ENCODE peak calls at places on chromosomes 11 and 22, in six cellular contexts. One of them, this sample, is unnamed.
A peak's percentile ranks its signal among the peaks of the same experiment; 100 is the strongest.

GRCh38 chr22:36619797-36620390 is 83.7 kb downstream of the CACNG2 start:
- DNase-seq in mesothelial cell of epicardium: no peak
- DNase-seq in lower lobe of right lung: no peak
- DNase-seq in WTC11: no peak
- DNase-seq in transverse colon: no peak
- DNase-seq in upper lobe of right lung: no peak
- DNase-seq in this sample: no peak

GRCh38 chr11:110173775-110174644 is 80.8 kb downstream of the ZC3H12C start:
- DNase-seq in mesothelial cell of epicardium: peak; percentile 81
- DNase-seq in lower lobe of right lung: peak; percentile 78
- DNase-seq in WTC11: peak; percentile 85
- DNase-seq in transverse colon: peak; percentile 79
- DNase-seq in upper lobe of right lung: peak; percentile 83
- DNase-seq in this sample: peak; percentile 74

GRCh38 chr22:48358886-48359612 is 1468.6 kb downstream of the BRD1 start:
- DNase-seq in mesothelial cell of epicardium: no peak
- DNase-seq in lower lobe of right lung: no peak
- DNase-seq in WTC11: no peak
- DNase-seq in transverse colon: no peak
- DNase-seq in upper lobe of right lung: peak; percentile 56
- DNase-seq in this sample: no peak

GRCh38 chr11:2793781-2794418 is 91.7 kb downstream of the CDKN1C start:
- DNase-seq in mesothelial cell of epicardium: no peak
- DNase-seq in lower lobe of right lung: peak; percentile 18
- DNase-seq in WTC11: peak; percentile 5
- DNase-seq in transverse colon: peak; percentile 6
- DNase-seq in upper lobe of right lung: peak; percentile 59
- DNase-seq in this sample: no peak

GRCh38 chr11:111838054-111838453 is 33.3 kb downstream of the ALG9 start:
- DNase-seq in mesothelial cell of epicardium: no peak
- DNase-seq in lower lobe of right lung: no peak
- DNase-seq in WTC11: no peak
- DNase-seq in transverse colon: no peak
- DNase-seq in upper lobe of right lung: no peak
- DNase-seq in this sample: no peak

GRCh38 chr22:31064369-31064768 is 16.7 kb upstream of the SMTN start:
- DNase-seq in mesothelial cell of epicardium: no peak
- DNase-seq in lower lobe of right lung: no peak
- DNase-seq in WTC11: no peak
- DNase-seq in transverse colon: no peak
- DNase-seq in upper lobe of right lung: no peak
- DNase-seq in this sample: no peak

GRCh38 chr11:74662487-74663103 is 68.6 kb downstream of the CHRDL2 start:
- DNase-seq in mesothelial cell of epicardium: no peak
- DNase-seq in lower lobe of right lung: no peak
- DNase-seq in WTC11: no peak
- DNase-seq in transverse colon: no peak
- DNase-seq in upper lobe of right lung: no peak
- DNase-seq in this sample: no peak

GRCh38 chr22:45890351-45890635 is 86.7 kb downstream of the WNT7B start:
- DNase-seq in mesothelial cell of epicardium: no peak
- DNase-seq in lower lobe of right lung: no peak
- DNase-seq in WTC11: no peak
- DNase-seq in transverse colon: no peak
- DNase-seq in upper lobe of right lung: no peak
- DNase-seq in this sample: no peak

GRCh38 chr11:130146797-130147196 is 12.8 kb upstream of the ST14 start:
- DNase-seq in mesothelial cell of epicardium: no peak
- DNase-seq in lower lobe of right lung: no peak
- DNase-seq in WTC11: no peak
- DNase-seq in transverse colon: peak; percentile 43
- DNase-seq in upper lobe of right lung: no peak
- DNase-seq in this sample: no peak

GRCh38 chr11:69939551-69940245 is 120.5 kb upstream of the FGF3 start:
- DNase-seq in mesothelial cell of epicardium: no peak
- DNase-seq in lower lobe of right lung: peak; percentile 64
- DNase-seq in WTC11: peak; percentile 10
- DNase-seq in transverse colon: no peak
- DNase-seq in upper lobe of right lung: peak; percentile 68
- DNase-seq in this sample: no peak

GRCh38 chr11:224424-224823 is 11.7 kb downstream of the SIRT3 start:
- DNase-seq in mesothelial cell of epicardium: no peak
- DNase-seq in lower lobe of right lung: no peak
- DNase-seq in WTC11: no peak
- DNase-seq in transverse colon: no peak
- DNase-seq in upper lobe of right lung: no peak
- DNase-seq in this sample: no peak

GRCh38 chr11:85680897-85681296 is 5.1 kb downstream of the CCDC89 start:
- DNase-seq in mesothelial cell of epicardium: no peak
- DNase-seq in lower lobe of right lung: no peak
- DNase-seq in WTC11: no peak
- DNase-seq in transverse colon: no peak
- DNase-seq in upper lobe of right lung: no peak
- DNase-seq in this sample: no peak

GRCh38 chr11:94283678-94284077 is 20.7 kb upstream of the IZUMO1R start:
- DNase-seq in mesothelial cell of epicardium: no peak
- DNase-seq in lower lobe of right lung: no peak
- DNase-seq in WTC11: no peak
- DNase-seq in transverse colon: no peak
- DNase-seq in upper lobe of right lung: no peak
- DNase-seq in this sample: no peak

GRCh38 chr11:12420706-12421105 is 43.3 kb downstream of the PARVA start:
- DNase-seq in mesothelial cell of epicardium: no peak
- DNase-seq in lower lobe of right lung: no peak
- DNase-seq in WTC11: no peak
- DNase-seq in transverse colon: no peak
- DNase-seq in upper lobe of right lung: no peak
- DNase-seq in this sample: no peak

GRCh38 chr11:122754553-122755322 is 83.6 kb upstream of the CRTAM start:
- DNase-seq in mesothelial cell of epicardium: no peak
- DNase-seq in lower lobe of right lung: no peak
- DNase-seq in WTC11: peak; percentile 30
- DNase-seq in transverse colon: peak; percentile 11
- DNase-seq in upper lobe of right lung: no peak
- DNase-seq in this sample: no peak
- TF ChIP-seq CTCF in mesothelial cell of epicardium: peak; percentile 44
- TF ChIP-seq CTCF in lower lobe of right lung: peak; percentile 39
- TF ChIP-seq CTCF in WTC11: peak; percentile 38
- TF ChIP-seq CTCF in transverse colon: peak; percentile 29
- TF ChIP-seq CTCF in upper lobe of right lung: peak; percentile 30
- TF ChIP-seq CTCF in this sample: no peak

DNA sequence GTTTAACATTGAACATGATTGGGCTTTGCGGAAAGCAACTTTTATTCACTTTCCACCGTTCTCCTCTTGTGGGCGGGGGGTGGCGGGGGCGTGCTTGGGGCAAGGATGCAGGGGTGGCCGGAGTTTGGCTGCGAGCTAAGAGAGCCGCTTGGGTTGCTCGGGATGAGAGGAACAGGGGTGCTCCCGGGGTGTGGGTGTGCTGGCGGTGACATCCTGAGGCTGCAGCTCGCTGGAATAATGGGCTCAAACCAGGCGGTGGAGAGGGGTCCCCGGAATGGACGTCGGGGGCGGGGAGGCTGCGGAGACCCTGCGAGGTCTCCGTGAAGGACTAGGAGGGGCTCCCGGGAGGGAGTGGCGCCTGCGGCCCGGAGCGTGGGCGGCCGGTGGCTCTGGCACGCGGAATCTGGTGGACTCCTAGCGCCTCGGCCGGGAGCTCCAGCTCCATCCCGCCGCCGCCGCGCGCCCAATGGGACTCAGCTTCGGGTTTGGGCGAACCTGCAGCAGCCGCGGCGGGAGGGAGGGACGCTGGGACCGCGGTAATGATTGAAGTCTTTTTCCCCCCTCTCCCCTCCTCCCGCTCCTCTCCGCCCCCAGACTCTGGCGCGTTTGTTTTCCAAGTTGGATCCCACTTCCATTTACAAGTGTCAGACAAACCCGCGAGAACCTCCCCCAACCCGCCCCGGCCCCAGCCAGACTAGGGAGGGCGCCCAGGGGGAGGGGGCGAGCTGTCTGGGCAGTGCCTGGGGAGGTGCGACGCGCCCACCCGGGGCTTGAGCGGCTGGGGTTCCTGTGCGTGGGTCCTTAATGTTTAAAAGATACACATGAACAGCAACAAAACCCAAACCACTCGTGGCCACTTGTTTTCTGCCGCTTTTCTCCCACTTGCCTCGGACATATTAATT is 2.0 kb downstream of the FAT3 start:
- DNase-seq in mesothelial cell of epicardium: peak; percentile 71
- DNase-seq in lower lobe of right lung: no peak
- DNase-seq in WTC11: peak; percentile 79
- DNase-seq in transverse colon: no peak
- DNase-seq in upper lobe of right lung: no peak
- DNase-seq in this sample: no peak
- TF ChIP-seq CTCF in mesothelial cell of epicardium: no peak
- TF ChIP-seq CTCF in lower lobe of right lung: no peak
- TF ChIP-seq CTCF in WTC11: no peak
- TF ChIP-seq CTCF in transverse colon: no peak
- TF ChIP-seq CTCF in upper lobe of right lung: no peak
- TF ChIP-seq CTCF in this sample: no peak

DNA sequence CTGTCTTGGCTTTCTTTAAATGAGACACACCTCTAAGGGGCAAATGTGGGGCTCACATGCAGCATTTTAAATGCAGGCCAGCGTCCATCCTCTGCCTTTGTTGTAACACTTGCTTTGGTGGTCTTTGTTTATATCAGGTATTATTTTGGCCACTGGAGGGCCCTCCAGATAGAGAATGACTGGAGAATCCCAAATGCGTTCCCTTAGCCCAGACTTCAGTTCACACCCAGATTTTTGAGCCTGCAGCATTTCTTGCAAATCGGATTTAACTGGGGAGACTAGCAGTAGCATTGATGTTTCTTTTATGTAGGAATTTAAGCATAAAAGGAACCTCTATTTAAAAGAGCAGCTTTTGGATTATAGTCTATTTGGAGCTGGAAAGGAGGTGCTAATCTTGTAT is 200.2 kb upstream of the SORL1-AS1 start:
- DNase-seq in mesothelial cell of epicardium: no peak
- DNase-seq in lower lobe of right lung: no peak
- DNase-seq in WTC11: no peak
- DNase-seq in transverse colon: no peak
- DNase-seq in upper lobe of right lung: no peak
- DNase-seq in this sample: no peak
- TF ChIP-seq CTCF in mesothelial cell of epicardium: peak; percentile 57
- TF ChIP-seq CTCF in lower lobe of right lung: no peak
- TF ChIP-seq CTCF in WTC11: peak; percentile 16
- TF ChIP-seq CTCF in transverse colon: no peak
- TF ChIP-seq CTCF in upper lobe of right lung: peak; percentile 9
- TF ChIP-seq CTCF in this sample: no peak

GRCh38 chr11:36041988-36042606 is 98.2 kb downstream of the LDLRAD3 start:
- DNase-seq in mesothelial cell of epicardium: no peak
- DNase-seq in lower lobe of right lung: no peak
- DNase-seq in WTC11: no peak
- DNase-seq in transverse colon: no peak
- DNase-seq in upper lobe of right lung: no peak
- DNase-seq in this sample: no peak
- TF ChIP-seq CTCF in mesothelial cell of epicardium: no peak
- TF ChIP-seq CTCF in lower lobe of right lung: peak; percentile 46
- TF ChIP-seq CTCF in WTC11: no peak
- TF ChIP-seq CTCF in transverse colon: no peak
- TF ChIP-seq CTCF in upper lobe of right lung: peak; percentile 47
- TF ChIP-seq CTCF in this sample: no peak

GRCh38 chr11:10566257-10566956 is 2.1 kb downstream of the LYVE1 start:
- DNase-seq in mesothelial cell of epicardium: no peak
- DNase-seq in lower lobe of right lung: no peak
- DNase-seq in WTC11: no peak
- DNase-seq in transverse colon: no peak
- DNase-seq in upper lobe of right lung: no peak
- DNase-seq in this sample: no peak
- TF ChIP-seq CTCF in mesothelial cell of epicardium: no peak
- TF ChIP-seq CTCF in lower lobe of right lung: no peak
- TF ChIP-seq CTCF in WTC11: no peak
- TF ChIP-seq CTCF in transverse colon: no peak
- TF ChIP-seq CTCF in upper lobe of right lung: no peak
- TF ChIP-seq CTCF in this sample: no peak

GRCh38 chr11:131614514-131615085 is 244.2 kb downstream of the NTM start:
- DNase-seq in mesothelial cell of epicardium: no peak
- DNase-seq in lower lobe of right lung: no peak
- DNase-seq in WTC11: no peak
- DNase-seq in transverse colon: no peak
- DNase-seq in upper lobe of right lung: no peak
- DNase-seq in this sample: no peak

GRCh38 chr11:131606936-131607335 is 236.5 kb downstream of the NTM start:
- DNase-seq in mesothelial cell of epicardium: no peak
- DNase-seq in lower lobe of right lung: no peak
- DNase-seq in WTC11: no peak
- DNase-seq in transverse colon: no peak
- DNase-seq in upper lobe of right lung: no peak
- DNase-seq in this sample: no peak

GRCh38 chr11:131609317-131609716 is 238.9 kb downstream of the NTM start:
- DNase-seq in mesothelial cell of epicardium: no peak
- DNase-seq in lower lobe of right lung: no peak
- DNase-seq in WTC11: no peak
- DNase-seq in transverse colon: no peak
- DNase-seq in upper lobe of right lung: no peak
- DNase-seq in this sample: no peak

GRCh38 chr11:131612576-131612975 is 242.2 kb downstream of the NTM start:
- DNase-seq in mesothelial cell of epicardium: no peak
- DNase-seq in lower lobe of right lung: no peak
- DNase-seq in WTC11: no peak
- DNase-seq in transverse colon: no peak
- DNase-seq in upper lobe of right lung: no peak
- DNase-seq in this sample: no peak

GRCh38 chr11:131609921-131610320 is 239.5 kb downstream of the NTM start:
- DNase-seq in mesothelial cell of epicardium: no peak
- DNase-seq in lower lobe of right lung: no peak
- DNase-seq in WTC11: no peak
- DNase-seq in transverse colon: no peak
- DNase-seq in upper lobe of right lung: no peak
- DNase-seq in this sample: no peak
- TF ChIP-seq CTCF in mesothelial cell of epicardium: no peak
- TF ChIP-seq CTCF in lower lobe of right lung: no peak
- TF ChIP-seq CTCF in WTC11: no peak
- TF ChIP-seq CTCF in transverse colon: no peak
- TF ChIP-seq CTCF in upper lobe of right lung: no peak
- TF ChIP-seq CTCF in this sample: no peak

GRCh38 chr11:66335531-66336233 is 552 bp downstream of the RIN1 start:
- DNase-seq in mesothelial cell of epicardium: no peak
- DNase-seq in lower lobe of right lung: peak; percentile 52
- DNase-seq in WTC11: no peak
- DNase-seq in transverse colon: no peak
- DNase-seq in upper lobe of right lung: peak; percentile 71
- DNase-seq in this sample: no peak

GRCh38 chr11:66334605-66335442 is 1.4 kb downstream of the RIN1 start:
- DNase-seq in mesothelial cell of epicardium: no peak
- DNase-seq in lower lobe of right lung: peak; percentile 55
- DNase-seq in WTC11: no peak
- DNase-seq in transverse colon: no peak
- DNase-seq in upper lobe of right lung: peak; percentile 60
- DNase-seq in this sample: no peak

GRCh38 chr11:66338276-66339162 is 2.3 kb upstream of the RIN1 start:
- DNase-seq in mesothelial cell of epicardium: no peak
- DNase-seq in lower lobe of right lung: peak; percentile 42
- DNase-seq in WTC11: no peak
- DNase-seq in transverse colon: no peak
- DNase-seq in upper lobe of right lung: peak; percentile 42
- DNase-seq in this sample: no peak

GRCh38 chr11:66337103-66337899 is 1.1 kb upstream of the RIN1 start:
- DNase-seq in mesothelial cell of epicardium: no peak
- DNase-seq in lower lobe of right lung: peak; percentile 46
- DNase-seq in WTC11: no peak
- DNase-seq in transverse colon: no peak
- DNase-seq in upper lobe of right lung: peak; percentile 63
- DNase-seq in this sample: no peak

GRCh38 chr11:66336234-66337102 is at the start of gene RIN1:
- DNase-seq in mesothelial cell of epicardium: no peak
- DNase-seq in lower lobe of right lung: peak; percentile 65
- DNase-seq in WTC11: peak; percentile 57
- DNase-seq in transverse colon: peak; percentile 71
- DNase-seq in upper lobe of right lung: peak; percentile 78
- DNase-seq in this sample: no peak
- TF ChIP-seq CTCF in mesothelial cell of epicardium: no peak
- TF ChIP-seq CTCF in lower lobe of right lung: peak; percentile 22
- TF ChIP-seq CTCF in WTC11: no peak
- TF ChIP-seq CTCF in transverse colon: peak; percentile 19
- TF ChIP-seq CTCF in upper lobe of right lung: peak; percentile 36
- TF ChIP-seq CTCF in this sample: no peak